ENCODE peak calls at places on chromosomes 7 and 10, in five cellular contexts. B, G, E, S and Z are unnamed samples.

GRCh38 chr7:25789701-25790240 is 362.2 kb upstream of the NFE2L3 start:
- DNase-seq in G (no peak), B (peak), E (no peak), S (no peak), Z (no peak)

GRCh38 chr7:22267989-22268615 is 88.9 kb downstream of the RAPGEF5 start:
- DNase-seq in S (no peak), E (no peak), G (no peak), B (no peak), Z (no peak)

GRCh38 chr7:127588697-127589482 is 679 bp downstream of the ARF5 start:
- DNase-seq in B (peak), S (peak), G (peak), E (peak), Z (peak)

GRCh38 chr10:54665122-54665521 is 135.9 kb downstream of the PCDH15 start:
- DNase-seq in G (no peak), B (no peak), S (no peak), E (no peak), Z (no peak)

GRCh38 chr10:22651276-22651980 is 63.0 kb downstream of the PIP4K2A start:
- DNase-seq in G (no peak), B (no peak), E (no peak), S (no peak), Z (no peak)

GRCh38 chr10:132400041-132400546 is 3.1 kb downstream of the PWWP2B start:
- DNase-seq in E (no peak), B (no peak), G (no peak), S (no peak), Z (no peak)

GRCh38 chr10:89425000-89425399 is 10.6 kb downstream of the IFIT5 start:
- DNase-seq in S (no peak), E (no peak), G (no peak), B (no peak), Z (no peak)

GRCh38 chr10:89805599-89806013 is 104.2 kb downstream of the KIF20B start:
- DNase-seq in S (no peak), E (no peak), G (no peak), B (no peak), Z (no peak)

GRCh38 chr7:5495581-5496375 is 72.1 kb upstream of the TNRC18 start:
- DNase-seq in G (no peak), E (no peak), B (no peak), S (no peak), Z (no peak)

GRCh38 chr10:81414038-81414437 is 461.0 kb upstream of the NRG3 start:
- DNase-seq in B (no peak), E (no peak), G (peak), S (no peak), Z (peak)

GRCh38 chr10:67771200-67771599 is 66.8 kb downstream of the DNAJC12 start:
- DNase-seq in G (no peak), E (no peak), S (no peak), B (no peak), Z (no peak)

GRCh38 chr10:98172495-98172894 is 38.0 kb downstream of the R3HCC1L start:
- DNase-seq in B (no peak), G (no peak), S (no peak), E (no peak), Z (no peak)

GRCh38 chr7:74174606-74175082 is 488 bp downstream of the EIF4H start:
- DNase-seq in B (peak), S (no peak), E (no peak), G (peak), Z (peak)

GRCh38 chr10:31581741-31582323 is 262.8 kb downstream of the ZEB1 start:
- DNase-seq in B (no peak), S (peak), G (peak), E (no peak), Z (no peak)

GRCh38 chr10:66836057-66836456 is 89.8 kb upstream of the LRRTM3 start:
- DNase-seq in S (no peak), G (peak), E (no peak), B (no peak), Z (no peak)

GRCh38 chr10:27223964-27224363 is 16.6 kb downstream of the ACBD5 start:
- DNase-seq in E (no peak), S (peak), B (no peak), G (peak), Z (peak)

DNA sequence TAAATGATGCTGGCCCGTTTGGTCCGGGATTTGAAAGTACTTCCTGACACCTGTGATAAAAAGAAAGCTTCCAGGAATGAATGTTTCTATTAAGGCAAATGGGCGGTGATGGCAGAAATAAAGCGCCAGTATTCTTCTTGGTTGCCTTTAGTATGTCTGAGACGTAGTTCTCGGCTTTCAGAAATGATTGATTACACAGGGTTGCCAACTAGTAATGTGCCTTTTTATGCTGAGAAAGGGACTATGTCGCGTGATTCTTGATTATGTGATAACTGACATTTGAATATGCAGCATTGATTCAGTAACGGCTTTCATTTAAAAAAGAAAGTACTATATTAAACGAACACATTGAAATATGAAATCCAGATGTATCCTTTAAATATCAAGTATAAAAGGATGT is 13.9 kb downstream of the ZRANB1 start:
- DNase-seq in S (no peak), G (no peak), B (no peak), E (no peak), Z (no peak)
- H2BK12ac ChIP-seq in S (no peak), G (no peak), B (no peak), E (no peak), Z (no peak)

DNA sequence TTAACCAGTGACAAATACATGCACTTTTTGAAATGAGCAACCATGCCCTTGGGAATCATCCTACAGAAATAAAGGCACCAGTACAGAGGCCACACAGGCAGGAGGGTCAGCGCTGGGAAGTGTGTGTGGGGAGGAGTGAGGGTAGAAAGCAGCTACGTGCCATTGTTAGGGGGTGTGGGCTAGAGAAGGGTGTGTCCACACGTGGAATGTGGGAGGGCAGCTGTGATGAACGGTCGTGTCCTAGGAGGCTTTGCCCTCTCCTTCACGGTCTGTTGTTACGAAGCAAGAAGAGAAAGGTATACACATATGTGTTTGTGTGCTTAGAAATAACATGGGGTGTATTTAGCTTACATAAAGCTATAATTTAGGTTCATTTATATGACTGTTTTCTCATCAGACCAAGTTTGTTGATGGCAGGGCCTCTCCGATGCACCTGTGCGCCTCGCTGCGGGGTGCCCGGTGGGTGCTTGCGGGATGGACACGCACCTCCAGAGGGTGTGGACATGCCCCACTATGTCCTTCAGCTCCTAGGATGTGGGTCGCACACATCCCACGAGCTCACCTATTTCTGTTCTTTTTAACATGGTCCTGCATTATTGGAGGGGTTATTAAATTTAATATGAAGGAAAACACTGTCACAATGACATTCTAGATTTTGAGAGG is 16.9 kb upstream of the GET4 start:
- DNase-seq in B (no peak), E (no peak), G (no peak), S (no peak), Z (no peak)
- H2BK12ac ChIP-seq in B (no peak), E (no peak), G (no peak), S (no peak), Z (no peak)

GRCh38 chr7:34550996-34551395 is 107.0 kb upstream of the NPSR1 start:
- DNase-seq in E (no peak), B (no peak), G (no peak), S (no peak), Z (no peak)
- H2BK12ac ChIP-seq in E (no peak), B (no peak), G (no peak), S (no peak), Z (no peak)

GRCh38 chr7:157020514-157021070 is 10.1 kb upstream of the MNX1 start:
- DNase-seq in S (no peak), B (no peak), G (no peak), E (no peak), Z (peak)

GRCh38 chr7:157018328-157018996 is 8.0 kb upstream of the MNX1 start:
- DNase-seq in G (no peak), E (peak), B (no peak), S (no peak), Z (no peak)

GRCh38 chr7:157017639-157018327 is 7.3 kb upstream of the MNX1 start:
- DNase-seq in G (no peak), S (no peak), E (peak), B (no peak), Z (peak)

GRCh38 chr7:157019718-157020451 is 9.4 kb upstream of the MNX1 start:
- DNase-seq in G (no peak), S (no peak), B (no peak), E (peak), Z (no peak)

DNA sequence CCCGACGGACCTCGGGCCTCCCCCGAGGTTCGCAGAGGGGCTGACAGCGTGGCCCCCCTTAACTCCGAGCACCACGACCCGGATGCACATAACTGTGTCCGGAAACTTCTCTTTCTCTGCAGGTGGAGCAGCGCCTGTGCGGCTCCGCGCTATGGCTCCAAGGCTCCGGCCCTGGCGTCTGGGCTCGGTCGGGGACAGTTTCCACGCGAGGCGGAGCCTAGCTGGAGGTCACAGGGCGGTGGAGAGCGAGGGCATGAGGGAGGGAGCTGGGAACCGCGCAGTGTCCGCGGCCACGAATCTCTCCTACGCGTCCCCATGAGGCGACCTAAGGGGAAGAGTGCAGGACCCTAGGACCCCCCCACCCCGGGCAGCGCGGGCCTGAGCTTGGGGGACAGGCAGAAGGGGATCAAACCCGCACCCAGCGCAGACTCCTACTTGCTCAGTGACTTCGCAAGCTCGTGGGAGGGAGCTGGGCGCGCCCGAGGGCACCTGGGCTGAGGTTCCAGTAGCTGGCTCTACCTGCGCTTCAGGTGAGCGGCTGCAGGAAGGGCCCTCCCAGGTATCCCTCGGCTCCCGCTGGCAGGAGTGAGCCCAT is 8.6 kb upstream of the MNX1 start:
- DNase-seq in G (no peak), E (peak), S (no peak), B (no peak), Z (peak)
- H2BK12ac ChIP-seq in G (no peak), E (peak), S (no peak), B (no peak), Z (no peak)

DNA sequence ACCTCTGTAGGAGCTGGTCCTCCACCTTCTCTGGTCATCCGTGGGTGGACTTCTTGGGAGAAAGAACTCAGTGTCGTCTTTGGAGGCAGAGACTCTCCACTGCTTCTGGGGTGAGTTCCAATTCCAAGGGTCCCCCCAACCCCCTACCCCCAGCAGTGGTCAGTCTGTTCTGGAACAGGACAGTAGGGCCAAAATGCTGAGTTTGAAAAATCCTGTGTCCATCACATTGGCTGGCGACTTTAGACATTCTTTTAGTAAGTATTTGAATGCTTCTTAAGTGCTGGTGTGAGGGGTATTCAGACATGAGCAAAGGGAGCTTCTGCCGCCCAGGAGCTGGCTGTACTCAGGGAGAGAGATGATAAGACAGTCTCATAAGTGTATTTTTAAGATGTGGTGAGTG is 1.9 kb downstream of the ZNF316 start:
- DNase-seq in S (no peak), E (no peak), B (no peak), G (no peak), Z (no peak)
- H2BK12ac ChIP-seq in S (no peak), E (no peak), B (no peak), G (no peak), Z (no peak)

GRCh38 chr10:48594799-48595198 is 10.1 kb downstream of the ARHGAP22 start:
- DNase-seq in B (no peak), G (no peak), E (no peak), S (no peak), Z (peak)
- H2BK12ac ChIP-seq in B (no peak), G (no peak), E (no peak), S (no peak), Z (no peak)

GRCh38 chr7:53050433-53050832 is 15.0 kb downstream of the POM121L12 start:
- DNase-seq in B (no peak), E (no peak), S (no peak), G (no peak), Z (no peak)
- H2BK12ac ChIP-seq in B (no peak), E (no peak), S (no peak), G (no peak), Z (no peak)

GRCh38 chr10:50574932-50575331 is 48.8 kb downstream of the SGMS1 start:
- DNase-seq in B (no peak), G (no peak), S (no peak), E (no peak), Z (no peak)

GRCh38 chr10:50577681-50578350 is 45.9 kb downstream of the SGMS1 start:
- DNase-seq in B (no peak), G (peak), E (no peak), S (peak), Z (no peak)

GRCh38 chr10:50575477-50576244 is 48.1 kb downstream of the SGMS1 start:
- DNase-seq in E (no peak), B (no peak), G (no peak), S (no peak), Z (no peak)

GRCh38 chr10:50576995-50577394 is 46.8 kb downstream of the SGMS1 start:
- DNase-seq in B (no peak), E (no peak), S (no peak), G (no peak), Z (no peak)

GRCh38 chr10:50576245-50576815 is 47.4 kb downstream of the SGMS1 start:
- DNase-seq in G (no peak), S (no peak), B (no peak), E (no peak), Z (no peak)
- H2BK12ac ChIP-seq in G (no peak), S (no peak), B (no peak), E (no peak), Z (no peak)